ENCODE peak calls at places on chromosomes 4 and X, in eight cellular contexts. D, C, S, B, R, J, H and L are unnamed samples.
A peak's percentile ranks its signal among the peaks of the same experiment; 100 is the strongest.

GRCh38 chrX:101460669-101461068 is 24.6 kb upstream of the ARMCX4 start:
- DNase-seq in B (no peak), H (no peak), R (no peak), S (peak; percentile 43), C (no peak), D (no peak), J (no peak), L (no peak)

GRCh38 chr4:132059227-132059626 is 1089.9 kb upstream of the PCDH10 start:
- DNase-seq in H (no peak), S (no peak), C (no peak), B (no peak), D (no peak), J (no peak), R (no peak), L (no peak)

GRCh38 chrX:136626237-136626636 is 21.7 kb upstream of the CD40LG start:
- DNase-seq in J (no peak), B (no peak), H (no peak), R (no peak), C (no peak), S (no peak), D (no peak), L (no peak)

GRCh38 chrX:117002981-117003380 is 540.2 kb upstream of the CT83 start:
- DNase-seq in J (no peak), B (no peak), H (no peak), S (no peak), D (no peak), R (no peak), C (no peak), L (no peak)

GRCh38 chrX:47587906-47588735 is 5.9 kb downstream of the TIMP1 start:
- DNase-seq in H (no peak), D (no peak), S (no peak), R (no peak), B (no peak), C (no peak), J (no peak), L (no peak)

GRCh38 chrX:56026816-56027215 is 205.3 kb upstream of the KLF8 start:
- DNase-seq in D (no peak), B (peak; percentile 34), R (no peak), H (no peak), J (no peak), C (no peak), S (no peak), L (no peak)

GRCh38 chrX:136166221-136166855 is 19.0 kb downstream of the FHL1 start:
- DNase-seq in C (peak; percentile 69), B (no peak), S (peak; percentile 70), H (no peak), J (no peak), D (peak; percentile 12), R (no peak), L (no peak)

GRCh38 chr4:113943863-113944262 is 35.6 kb downstream of the ARSJ start:
- DNase-seq in H (no peak), R (no peak), D (peak; percentile 83), C (no peak), J (peak; percentile 22), S (no peak), B (no peak), L (no peak)

GRCh38 chr4:90306810-90307209 is 179.6 kb downstream of the CCSER1 start:
- DNase-seq in S (no peak), B (no peak), C (no peak), J (no peak), R (no peak), H (no peak), D (no peak), L (no peak)

GRCh38 chrX:23661671-23662070 is 5.6 kb upstream of the PRDX4 start:
- DNase-seq in R (no peak), H (no peak), C (no peak), J (no peak), B (no peak), S (no peak), D (peak; percentile 67), L (no peak)

GRCh38 chr4:21514022-21514421 is 434.6 kb downstream of the KCNIP4 start:
- DNase-seq in S (no peak), H (no peak), C (no peak), J (peak; percentile 9), R (no peak), B (no peak), D (no peak), L (no peak)

GRCh38 chr4:21517460-21517859 is 431.1 kb downstream of the KCNIP4 start:
- DNase-seq in H (no peak), B (no peak), C (no peak), S (no peak), R (no peak), J (no peak), D (no peak), L (no peak)

GRCh38 chr4:21507439-21507838 is 441.1 kb downstream of the KCNIP4 start:
- DNase-seq in C (no peak), J (peak; percentile 36), R (no peak), D (no peak), H (no peak), S (peak; percentile 63), B (no peak), L (no peak)

DNA sequence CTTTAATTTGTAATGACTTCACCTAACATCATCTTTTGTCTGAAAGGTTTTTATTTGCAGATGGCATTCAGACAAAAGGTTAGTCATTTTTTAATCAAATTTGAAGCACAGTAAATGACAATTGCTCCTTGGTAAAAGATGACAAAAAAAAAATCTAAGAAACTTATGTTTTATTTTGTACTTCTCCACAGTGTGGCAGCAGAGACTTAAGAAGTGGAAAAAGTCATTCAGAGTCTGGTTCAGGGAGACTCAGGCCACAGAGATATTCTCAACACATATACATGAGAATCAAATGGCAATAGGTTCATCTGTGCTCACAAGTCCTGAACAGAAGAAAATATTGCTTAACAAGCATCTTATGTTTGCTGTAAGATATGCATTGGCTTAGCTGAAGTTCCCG is 436.2 kb downstream of the KCNIP4 start:
- DNase-seq in J (peak; percentile 71), R (no peak), B (no peak), C (no peak), D (peak; percentile 14), H (no peak), S (peak; percentile 85), L (peak; percentile 3)
- TF ChIP-seq CTCF in J (peak; percentile 15), R (no peak), B (peak; percentile 56), C (peak; percentile 45), D (peak; percentile 47), H (no peak), S (peak; percentile 66), L (peak; percentile 73)

GRCh38 chrX:45743081-45743533 is 542.4 kb upstream of the DIPK2B start:
- DNase-seq in H (no peak), B (no peak), S (peak; percentile 53), C (no peak), R (no peak), J (peak; percentile 61), D (peak; percentile 52), L (no peak)
- TF ChIP-seq CTCF in H (no peak), B (no peak), S (peak; percentile 44), C (no peak), R (no peak), J (peak; percentile 32), D (peak; percentile 25), L (no peak)

GRCh38 chrX:54042609-54043010 is 1.7 kb downstream of the PHF8 start:
- DNase-seq in H (peak; percentile 67), C (peak; percentile 68), S (peak; percentile 68), R (peak; percentile 26), B (peak; percentile 48), D (peak; percentile 48), J (peak; percentile 67), L (peak; percentile 25)
- TF ChIP-seq CTCF in H (no peak), C (peak; percentile 40), S (peak; percentile 50), R (no peak), B (no peak), D (no peak), J (no peak), L (peak; percentile 45)

GRCh38 chr4:144967161-144967560 is 130.8 kb downstream of the ANAPC10 start:
- DNase-seq in S (no peak), J (no peak), C (no peak), R (no peak), H (no peak), D (no peak), B (no peak), L (no peak)

GRCh38 chr4:144962300-144962699 is 135.7 kb downstream of the ANAPC10 start:
- DNase-seq in D (no peak), B (no peak), H (no peak), C (no peak), R (no peak), S (no peak), J (no peak), L (no peak)
- TF ChIP-seq CTCF in D (no peak), B (no peak), H (no peak), C (no peak), R (no peak), S (no peak), J (no peak), L (no peak)

GRCh38 chr4:2069986-2070385 is 10.9 kb downstream of the NAT8L start:
- DNase-seq in R (no peak), J (no peak), H (peak; percentile 26), C (peak; percentile 39), B (no peak), D (no peak), S (no peak), L (no peak)

GRCh38 chr4:2068198-2068470 is 9.0 kb downstream of the NAT8L start:
- DNase-seq in S (no peak), H (peak; percentile 19), C (peak; percentile 5), B (no peak), R (no peak), J (no peak), D (no peak), L (no peak)

GRCh38 chr4:2068566-2068965 is 9.4 kb downstream of the NAT8L start:
- DNase-seq in J (no peak), C (peak; percentile 35), H (peak; percentile 17), R (no peak), B (no peak), D (no peak), S (no peak), L (no peak)

GRCh38 chr4:2070421-2071251 is 11.5 kb downstream of the NAT8L start:
- DNase-seq in H (peak; percentile 25), S (no peak), B (no peak), J (no peak), C (peak; percentile 52), R (no peak), D (no peak), L (no peak)

GRCh38 chr4:2069161-2069971 is 10.2 kb downstream of the NAT8L start:
- DNase-seq in C (peak; percentile 45), S (no peak), J (no peak), B (no peak), D (no peak), H (no peak), R (no peak), L (no peak)
- TF ChIP-seq CTCF in C (no peak), S (no peak), J (no peak), B (no peak), D (no peak), H (no peak), R (no peak), L (no peak)

GRCh38 chrX:72609313-72609712 is 36.7 kb upstream of the HDAC8 start:
- DNase-seq in H (no peak), D (no peak), S (peak; percentile 58), J (peak; percentile 32), B (no peak), R (no peak), C (no peak), L (no peak)
- TF ChIP-seq CTCF in H (no peak), D (no peak), S (peak; percentile 46), J (no peak), B (peak; percentile 43), R (no peak), C (no peak), L (no peak)